ENCODE peak calls at places on chromosomes 4 and X, in six cellular contexts. One of them, this sample, is unnamed.

GRCh38 chrX:20515841-20516461 is 249.2 kb upstream of the RPS6KA3 start:
- DNase-seq in GM20000: peak
- DNase-seq in GM12865: peak
- DNase-seq in choroid plexus epithelial cell: peak
- DNase-seq in cardiac fibroblast: peak
- DNase-seq in breast epithelium: no peak
- DNase-seq in this sample: peak

GRCh38 chr4:159006202-159006601 is 96.7 kb upstream of the RAPGEF2 start:
- DNase-seq in cardiac fibroblast: no peak
- DNase-seq in GM12865: no peak
- DNase-seq in breast epithelium: no peak
- DNase-seq in choroid plexus epithelial cell: peak
- DNase-seq in GM20000: no peak
- DNase-seq in this sample: no peak

GRCh38 chrX:13533726-13534125 is 35.7 kb upstream of the EGFL6 start:
- DNase-seq in GM20000: no peak
- DNase-seq in cardiac fibroblast: peak
- DNase-seq in breast epithelium: no peak
- DNase-seq in GM12865: no peak
- DNase-seq in choroid plexus epithelial cell: no peak
- DNase-seq in this sample: no peak

GRCh38 chr4:121674696-121675095 is 22.1 kb downstream of the ANXA5 start:
- DNase-seq in GM12865: no peak
- DNase-seq in breast epithelium: no peak
- DNase-seq in GM20000: no peak
- DNase-seq in choroid plexus epithelial cell: no peak
- DNase-seq in cardiac fibroblast: no peak
- DNase-seq in this sample: no peak

GRCh38 chr4:15771419-15772058 is 6.6 kb upstream of the CD38 start:
- DNase-seq in cardiac fibroblast: no peak
- DNase-seq in choroid plexus epithelial cell: no peak
- DNase-seq in GM20000: no peak
- DNase-seq in GM12865: peak
- DNase-seq in breast epithelium: no peak
- DNase-seq in this sample: no peak

GRCh38 chr4:40211224-40212185 is 14.7 kb downstream of the RHOH start:
- DNase-seq in breast epithelium: no peak
- DNase-seq in GM20000: no peak
- DNase-seq in GM12865: no peak
- DNase-seq in cardiac fibroblast: no peak
- DNase-seq in choroid plexus epithelial cell: peak
- DNase-seq in this sample: no peak

GRCh38 chr4:53614616-53615015 is 23.3 kb upstream of the LNX1 start:
- DNase-seq in breast epithelium: no peak
- DNase-seq in GM12865: no peak
- DNase-seq in GM20000: no peak
- DNase-seq in cardiac fibroblast: no peak
- DNase-seq in choroid plexus epithelial cell: no peak
- DNase-seq in this sample: no peak

GRCh38 chr4:22921891-22922290 is 229.2 kb downstream of the GBA3 start:
- DNase-seq in cardiac fibroblast: no peak
- DNase-seq in breast epithelium: no peak
- DNase-seq in GM20000: no peak
- DNase-seq in choroid plexus epithelial cell: no peak
- DNase-seq in GM12865: no peak
- DNase-seq in this sample: no peak

GRCh38 chrX:1727531-1728027 is 112.7 kb downstream of the ASMT start:
- DNase-seq in GM20000: no peak
- DNase-seq in GM12865: no peak
- DNase-seq in choroid plexus epithelial cell: no peak
- DNase-seq in breast epithelium: no peak
- DNase-seq in cardiac fibroblast: no peak
- DNase-seq in this sample: no peak

GRCh38 chrX:33138677-33139249 is 72.6 kb downstream of the DMD start:
- DNase-seq in GM20000: no peak
- DNase-seq in cardiac fibroblast: no peak
- DNase-seq in GM12865: no peak
- DNase-seq in breast epithelium: no peak
- DNase-seq in choroid plexus epithelial cell: peak
- DNase-seq in this sample: no peak

GRCh38 chr4:113899260-113900177 is 79.9 kb downstream of the ARSJ start:
- DNase-seq in choroid plexus epithelial cell: no peak
- DNase-seq in GM20000: peak
- DNase-seq in cardiac fibroblast: no peak
- DNase-seq in breast epithelium: no peak
- DNase-seq in GM12865: peak
- DNase-seq in this sample: peak

GRCh38 chr4:102439835-102440234 is 61.3 kb upstream of the NFKB1 start:
- DNase-seq in breast epithelium: no peak
- DNase-seq in choroid plexus epithelial cell: peak
- DNase-seq in GM20000: no peak
- DNase-seq in GM12865: no peak
- DNase-seq in cardiac fibroblast: peak
- DNase-seq in this sample: no peak

GRCh38 chrX:102746134-102746584 is 25.6 kb downstream of the GPRASP3 start:
- DNase-seq in GM20000: peak
- DNase-seq in breast epithelium: no peak
- DNase-seq in cardiac fibroblast: peak
- DNase-seq in GM12865: no peak
- DNase-seq in choroid plexus epithelial cell: peak
- DNase-seq in this sample: peak

GRCh38 chrX:39670281-39670680 is 427.5 kb downstream of the BCOR start:
- DNase-seq in GM20000: no peak
- DNase-seq in breast epithelium: no peak
- DNase-seq in choroid plexus epithelial cell: no peak
- DNase-seq in cardiac fibroblast: no peak
- DNase-seq in GM12865: no peak
- DNase-seq in this sample: no peak

GRCh38 chr4:6270691-6271121 is 1.1 kb downstream of the WFS1 start:
- DNase-seq in cardiac fibroblast: peak
- DNase-seq in GM12865: no peak
- DNase-seq in GM20000: no peak
- DNase-seq in choroid plexus epithelial cell: peak
- DNase-seq in breast epithelium: no peak
- DNase-seq in this sample: no peak

GRCh38 chr4:36255575-36255974 is 11.3 kb upstream of the ARAP2 start:
- DNase-seq in GM12865: peak
- DNase-seq in breast epithelium: no peak
- DNase-seq in choroid plexus epithelial cell: no peak
- DNase-seq in GM20000: peak
- DNase-seq in cardiac fibroblast: no peak
- DNase-seq in this sample: peak

GRCh38 chrX:65601530-65602281 is 65.7 kb upstream of the MSN start:
- DNase-seq in GM20000: no peak
- DNase-seq in GM12865: peak
- DNase-seq in cardiac fibroblast: peak
- DNase-seq in breast epithelium: peak
- DNase-seq in choroid plexus epithelial cell: peak
- DNase-seq in this sample: no peak
- TF ChIP-seq CTCF in GM20000: no peak
- TF ChIP-seq CTCF in GM12865: no peak
- TF ChIP-seq CTCF in cardiac fibroblast: no peak
- TF ChIP-seq CTCF in breast epithelium: no peak
- TF ChIP-seq CTCF in choroid plexus epithelial cell: no peak
- TF ChIP-seq CTCF in this sample: no peak

GRCh38 chr4:184056877-184057276 is 151.8 kb downstream of the STOX2 start:
- DNase-seq in GM20000: no peak
- DNase-seq in breast epithelium: no peak
- DNase-seq in choroid plexus epithelial cell: no peak
- DNase-seq in GM12865: no peak
- DNase-seq in cardiac fibroblast: no peak
- DNase-seq in this sample: no peak

GRCh38 chr4:184053476-184053875 is 148.4 kb downstream of the STOX2 start:
- DNase-seq in cardiac fibroblast: no peak
- DNase-seq in breast epithelium: no peak
- DNase-seq in GM20000: no peak
- DNase-seq in choroid plexus epithelial cell: no peak
- DNase-seq in GM12865: no peak
- DNase-seq in this sample: no peak

DNA sequence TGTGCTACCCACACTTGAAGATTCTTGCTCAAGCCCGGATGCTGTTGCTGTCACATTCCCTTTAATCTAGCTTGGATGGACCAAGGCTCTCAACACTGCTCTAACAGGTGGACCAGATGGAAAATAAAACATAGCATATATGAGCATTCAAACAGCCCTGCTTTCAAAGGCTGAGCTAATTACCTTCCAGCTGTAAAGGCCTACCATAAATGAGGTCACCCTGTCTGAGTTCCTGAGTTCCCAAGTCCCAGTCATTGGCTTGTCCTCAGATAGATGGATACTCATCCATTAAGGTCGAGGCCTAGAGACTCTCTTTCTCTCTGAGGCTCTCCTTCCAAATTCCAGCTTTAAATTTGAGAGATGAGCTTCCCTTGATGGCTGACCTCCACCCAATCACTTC is 147.5 kb downstream of the STOX2 start:
- DNase-seq in choroid plexus epithelial cell: no peak
- DNase-seq in GM20000: no peak
- DNase-seq in breast epithelium: no peak
- DNase-seq in GM12865: no peak
- DNase-seq in cardiac fibroblast: no peak
- DNase-seq in this sample: no peak
- TF ChIP-seq CTCF in choroid plexus epithelial cell: no peak
- TF ChIP-seq CTCF in GM20000: no peak
- TF ChIP-seq CTCF in breast epithelium: no peak
- TF ChIP-seq CTCF in GM12865: no peak
- TF ChIP-seq CTCF in cardiac fibroblast: no peak
- TF ChIP-seq CTCF in this sample: no peak

GRCh38 chr4:71866212-71866885 is 82.5 kb upstream of the GC start:
- DNase-seq in GM12865: no peak
- DNase-seq in cardiac fibroblast: no peak
- DNase-seq in GM20000: no peak
- DNase-seq in choroid plexus epithelial cell: no peak
- DNase-seq in breast epithelium: no peak
- DNase-seq in this sample: no peak
- TF ChIP-seq CTCF in GM12865: no peak
- TF ChIP-seq CTCF in cardiac fibroblast: no peak
- TF ChIP-seq CTCF in GM20000: no peak
- TF ChIP-seq CTCF in choroid plexus epithelial cell: no peak
- TF ChIP-seq CTCF in breast epithelium: no peak
- TF ChIP-seq CTCF in this sample: no peak

DNA sequence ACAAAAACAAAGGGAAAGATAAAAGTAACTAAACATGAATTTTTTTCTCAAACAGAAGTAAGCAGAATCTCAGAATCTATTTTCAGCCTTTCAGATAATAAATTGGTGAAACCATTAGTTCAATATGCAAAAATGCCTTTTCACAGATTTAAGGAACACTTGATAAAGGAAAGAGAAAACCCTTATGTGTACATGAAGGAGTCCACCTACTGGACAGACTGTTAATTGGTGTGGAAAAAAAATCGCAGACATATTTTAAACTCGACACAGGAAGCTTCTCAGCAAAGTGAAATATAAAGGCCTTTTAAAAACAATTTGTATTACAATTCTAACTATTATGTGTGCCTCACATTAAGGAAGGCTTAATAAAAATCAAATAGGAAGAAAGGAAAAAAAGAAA is 22.3 kb downstream of the COX7B2 start:
- DNase-seq in cardiac fibroblast: peak
- DNase-seq in breast epithelium: no peak
- DNase-seq in GM20000: peak
- DNase-seq in GM12865: peak
- DNase-seq in choroid plexus epithelial cell: peak
- DNase-seq in this sample: no peak
- TF ChIP-seq CTCF in cardiac fibroblast: peak
- TF ChIP-seq CTCF in breast epithelium: no peak
- TF ChIP-seq CTCF in GM20000: no peak
- TF ChIP-seq CTCF in GM12865: peak
- TF ChIP-seq CTCF in choroid plexus epithelial cell: peak
- TF ChIP-seq CTCF in this sample: peak

DNA sequence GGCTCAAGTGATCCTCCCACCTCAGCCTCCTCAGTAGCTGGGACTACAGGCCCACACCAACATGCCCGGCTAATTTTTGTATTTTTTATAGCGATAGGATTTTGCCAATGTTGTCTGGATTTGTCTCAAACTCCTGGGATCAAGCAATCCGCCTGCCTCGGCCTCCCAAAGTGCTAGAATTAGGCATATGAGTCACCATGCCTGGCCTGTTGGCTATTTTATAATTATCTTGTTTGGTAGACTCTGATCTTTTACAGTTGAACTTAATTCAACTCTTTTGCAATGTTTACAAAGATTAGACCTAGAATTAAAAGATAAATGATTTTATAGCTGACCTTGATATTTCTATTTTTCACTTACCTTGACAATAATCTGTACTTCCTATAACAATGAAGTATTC is 18.0 kb downstream of the DCK start:
- DNase-seq in GM20000: no peak
- DNase-seq in choroid plexus epithelial cell: no peak
- DNase-seq in cardiac fibroblast: no peak
- DNase-seq in GM12865: no peak
- DNase-seq in breast epithelium: no peak
- DNase-seq in this sample: no peak
- TF ChIP-seq CTCF in GM20000: no peak
- TF ChIP-seq CTCF in choroid plexus epithelial cell: no peak
- TF ChIP-seq CTCF in cardiac fibroblast: no peak
- TF ChIP-seq CTCF in GM12865: no peak
- TF ChIP-seq CTCF in breast epithelium: no peak
- TF ChIP-seq CTCF in this sample: no peak

DNA sequence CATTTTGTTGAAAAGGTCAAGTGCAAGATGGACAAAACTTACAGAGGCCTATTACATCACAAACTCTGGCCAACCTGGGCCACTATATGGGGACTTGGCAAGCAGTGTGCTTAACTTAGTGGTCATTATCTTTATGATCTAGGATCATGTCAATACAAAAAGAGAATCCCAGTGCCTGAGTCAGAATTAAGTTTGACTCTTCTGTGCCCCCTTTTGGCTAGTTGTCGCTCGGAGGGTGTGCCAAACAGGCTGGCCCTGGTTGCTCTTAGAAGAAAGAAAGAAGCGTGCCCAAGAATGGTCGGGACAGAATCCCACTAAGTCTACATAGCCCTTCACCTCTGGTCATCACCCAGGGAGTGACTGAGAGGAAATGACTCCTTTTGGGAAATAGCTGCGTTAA is 100.1 kb downstream of the EIF4E start:
- DNase-seq in choroid plexus epithelial cell: peak
- DNase-seq in GM12865: peak
- DNase-seq in cardiac fibroblast: no peak
- DNase-seq in breast epithelium: no peak
- DNase-seq in GM20000: no peak
- DNase-seq in this sample: no peak
- TF ChIP-seq CTCF in choroid plexus epithelial cell: peak
- TF ChIP-seq CTCF in GM12865: peak
- TF ChIP-seq CTCF in cardiac fibroblast: no peak
- TF ChIP-seq CTCF in breast epithelium: no peak
- TF ChIP-seq CTCF in GM20000: no peak
- TF ChIP-seq CTCF in this sample: peak

DNA sequence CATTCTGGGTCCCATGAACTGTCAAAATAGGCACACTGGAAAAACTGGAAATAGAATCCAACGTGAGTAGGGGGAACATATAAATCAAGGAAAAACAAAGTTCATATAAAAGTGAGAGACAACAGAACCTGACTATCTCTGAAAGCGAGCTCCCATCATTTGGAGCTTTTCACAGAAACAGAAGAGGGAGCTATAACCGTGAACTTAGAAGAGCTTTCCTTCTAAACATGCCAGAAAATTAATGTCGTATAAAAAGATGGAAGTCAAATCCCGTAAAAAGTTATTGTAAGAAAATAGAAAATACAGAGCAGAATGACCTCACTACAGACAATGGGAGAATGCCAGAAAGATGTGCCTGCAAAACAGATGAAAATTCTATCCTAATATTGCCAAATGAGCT is 23.9 kb upstream of the HSD17B10 start:
- DNase-seq in GM20000: no peak
- DNase-seq in choroid plexus epithelial cell: peak
- DNase-seq in cardiac fibroblast: no peak
- DNase-seq in GM12865: no peak
- DNase-seq in breast epithelium: no peak
- DNase-seq in this sample: no peak
- TF ChIP-seq CTCF in GM20000: no peak
- TF ChIP-seq CTCF in choroid plexus epithelial cell: peak
- TF ChIP-seq CTCF in cardiac fibroblast: peak
- TF ChIP-seq CTCF in GM12865: no peak
- TF ChIP-seq CTCF in breast epithelium: no peak
- TF ChIP-seq CTCF in this sample: no peak

GRCh38 chrX:34893741-34894140 is 48.9 kb upstream of the FAM47B start:
- DNase-seq in GM12865: no peak
- DNase-seq in choroid plexus epithelial cell: no peak
- DNase-seq in GM20000: no peak
- DNase-seq in breast epithelium: no peak
- DNase-seq in cardiac fibroblast: peak
- DNase-seq in this sample: no peak
- TF ChIP-seq CTCF in GM12865: no peak
- TF ChIP-seq CTCF in choroid plexus epithelial cell: peak
- TF ChIP-seq CTCF in GM20000: no peak
- TF ChIP-seq CTCF in breast epithelium: no peak
- TF ChIP-seq CTCF in cardiac fibroblast: no peak
- TF ChIP-seq CTCF in this sample: no peak

This sample was measured in GM13977.